ENCODE peak calls at places on chromosome 16, in seven cellular contexts. P is dorsolateral prefrontal cortex; E is activated CD4-positive, alpha-beta T cell treated with anti-CD3 and anti-CD28 coated beads for 4 hours; R is ELR; W is GM04504; T is mucosa of gallbladder; V is neural crest cell. I is an unnamed sample.

GRCh38 chr16:75256871-75257343 is 5.5 kb upstream of the BCAR1 start:
- DNase-seq in R (peak; percentile 50), P (no peak), E (no peak), T (no peak), W (no peak), V (no peak), I (peak; percentile 43)

GRCh38 chr16:50666658-50667496 is 14.2 kb downstream of the SNX20 start:
- DNase-seq in E (peak; percentile 57), V (no peak), P (no peak), W (no peak), T (no peak), R (no peak), I (no peak)

GRCh38 chr16:29815032-29815721 is 775 bp upstream of the PAGR1 start:
- DNase-seq in V (peak; percentile 19), T (no peak), E (no peak), P (no peak), W (no peak), R (peak; percentile 51), I (peak; percentile 31)

GRCh38 chr16:28915181-28915580 is 9.9 kb downstream of the RABEP2 start:
- DNase-seq in E (no peak), W (peak; percentile 49), R (peak; percentile 78), P (no peak), V (no peak), T (no peak), I (no peak)

GRCh38 chr16:24540575-24541240 is 1.3 kb downstream of the RBBP6 start:
- DNase-seq in V (no peak), T (no peak), R (peak; percentile 54), P (no peak), W (no peak), E (peak; percentile 4), I (no peak)

GRCh38 chr16:53829186-53829747 is 125.3 kb downstream of the FTO start:
- DNase-seq in V (no peak), E (no peak), R (peak; percentile 73), P (no peak), T (no peak), W (no peak), I (no peak)

GRCh38 chr16:51131619-51132018 is 19.5 kb downstream of the SALL1 start:
- DNase-seq in E (no peak), V (no peak), W (no peak), T (no peak), R (no peak), P (no peak), I (no peak)

GRCh38 chr16:21727344-21727743 is 63.6 kb downstream of the OTOA start:
- DNase-seq in V (no peak), W (no peak), R (no peak), P (no peak), E (no peak), T (no peak), I (no peak)

GRCh38 chr16:2483160-2483559 is 8.2 kb downstream of the TBC1D24 start:
- DNase-seq in W (no peak), V (no peak), E (no peak), P (peak; percentile 72), R (no peak), T (no peak), I (no peak)

GRCh38 chr16:53642094-53642493 is 61.6 kb downstream of the RPGRIP1L start:
- DNase-seq in T (no peak), V (no peak), R (no peak), E (no peak), P (no peak), W (no peak), I (no peak)

I was measured in heart right ventricle.